ENCODE peak calls at places on chromosomes 4 and X, in nine cellular contexts. O, A, Y, L, R, Q, W, E and S are unnamed samples.

GRCh38 chrX:3690140-3690539 is 23.3 kb downstream of the PRKX start:
- DNase-seq in E (no peak), Q (no peak), Y (no peak), A (no peak), O (no peak), R (no peak), L (no peak), W (no peak), S (no peak)

GRCh38 chr4:183303278-183303677 is 16.8 kb downstream of the CLDN22 start:
- DNase-seq in Q (no peak), W (no peak), E (no peak), L (no peak), R (no peak), A (no peak), Y (no peak), O (no peak), S (no peak)

GRCh38 chrX:69555396-69556023 is 51.4 kb downstream of the NALF2 start:
- DNase-seq in L (no peak), W (no peak), O (no peak), Y (no peak), Q (no peak), R (no peak), E (no peak), A (no peak), S (no peak)

GRCh38 chr4:56817840-56818491 is 3.5 kb downstream of the SPINK2 start:
- DNase-seq in Y (no peak), Q (no peak), O (peak; percentile 69), A (no peak), R (no peak), W (no peak), E (no peak), L (no peak), S (peak; percentile 92)

GRCh38 chr4:55386073-55386472 is 9.7 kb upstream of the TMEM165 start:
- DNase-seq in Q (no peak), E (no peak), A (peak; percentile 25), O (no peak), R (no peak), L (no peak), Y (no peak), W (no peak), S (no peak)

GRCh38 chr4:118400362-118400761 is 47.6 kb upstream of the PRSS12 start:
- DNase-seq in A (no peak), R (no peak), W (no peak), O (no peak), Y (no peak), Q (no peak), E (no peak), L (no peak), S (no peak)

GRCh38 chr4:80141543-80141942 is 55.8 kb upstream of the PRDM8 start:
- DNase-seq in R (no peak), W (no peak), L (no peak), E (no peak), Y (no peak), O (no peak), Q (no peak), A (no peak), S (no peak)

GRCh38 chr4:77126844-77127614 is 30.0 kb upstream of the CCNG2 start:
- DNase-seq in L (no peak), O (peak; percentile 61), E (no peak), Q (no peak), R (no peak), A (no peak), Y (no peak), W (no peak), S (no peak)

GRCh38 chr4:3112979-3113469 is 38.5 kb downstream of the HTT start:
- DNase-seq in Y (no peak), R (no peak), O (no peak), W (no peak), Q (no peak), A (no peak), E (no peak), L (no peak), S (no peak)

GRCh38 chrX:1355131-1355799 is 18.7 kb downstream of the IL3RA start:
- DNase-seq in W (no peak), O (no peak), Y (no peak), A (no peak), E (no peak), L (no peak), Q (no peak), R (no peak), S (no peak)

GRCh38 chr4:154643493-154643892 is 31.0 kb upstream of the FGG start:
- DNase-seq in Y (no peak), A (no peak), W (no peak), O (no peak), R (no peak), E (no peak), Q (no peak), L (no peak), S (no peak)

GRCh38 chrX:24979081-24979480 is 36.7 kb downstream of the ARX start:
- DNase-seq in Q (no peak), E (no peak), L (no peak), A (peak; percentile 55), O (no peak), W (no peak), R (no peak), Y (no peak), S (no peak)

GRCh38 chr4:98544141-98544817 is 114.1 kb downstream of the TSPAN5 start:
- DNase-seq in E (no peak), W (no peak), Q (peak; percentile 31), Y (no peak), L (no peak), O (no peak), A (no peak), R (no peak), S (no peak)

GRCh38 chr4:167379433-167379832 is 145.1 kb upstream of the SPOCK3 start:
- DNase-seq in Y (no peak), O (no peak), R (no peak), L (no peak), Q (no peak), E (no peak), A (no peak), W (no peak), S (no peak)

GRCh38 chr4:32249040-32249439 is 1528.9 kb downstream of the PCDH7 start:
- DNase-seq in Y (no peak), O (no peak), W (no peak), Q (no peak), E (no peak), R (no peak), A (no peak), L (no peak), S (no peak)

GRCh38 chrX:107748490-107748889 is 27.1 kb downstream of the TSC22D3 start:
- DNase-seq in E (no peak), Y (no peak), Q (no peak), L (no peak), A (no peak), O (no peak), W (no peak), R (no peak), S (no peak)

GRCh38 chr4:106247600-106247999 is 68.4 kb downstream of the TBCK start:
- DNase-seq in R (no peak), L (no peak), A (no peak), O (no peak), E (no peak), Y (no peak), W (no peak), Q (no peak), S (no peak)

GRCh38 chr4:135186002-135186401 is 984.4 kb upstream of the PABPC4L start:
- DNase-seq in L (no peak), Y (no peak), R (no peak), O (no peak), W (no peak), E (no peak), A (no peak), Q (no peak), S (no peak)

GRCh38 chr4:1061372-1061700 is 49.9 kb downstream of the FGFRL1 start:
- DNase-seq in O (no peak), W (no peak), Q (no peak), A (no peak), L (no peak), Y (no peak), E (no peak), R (no peak), S (no peak)